ENCODE peak calls at places on chromosomes 5 and 9, in nine cellular contexts. O is tibial artery, K is Peyer's patch, G is fibroblast of pulmonary artery, W is fibroblast of mammary gland, U is lung, P is astrocyte of the spinal cord, L is kidney epithelial cell, I is A673. B is an unnamed sample.
A peak's percentile ranks its signal among the peaks of the same experiment; 100 is the strongest.

GRCh38 chr9:98231770-98232478 is 23.5 kb downstream of the TBC1D2 start:
- DNase-seq in K (no peak), P (peak; percentile 82), W (peak; percentile 91), O (no peak), I (peak; percentile 41), G (peak; percentile 90), U (no peak), L (no peak), B (peak; percentile 82)

GRCh38 chr5:32935292-32935691 is 224.2 kb downstream of the NPR3 start:
- DNase-seq in O (no peak), K (no peak), G (no peak), U (no peak), W (no peak), I (no peak), P (no peak), L (no peak), B (no peak)

GRCh38 chr9:114072181-114073140 is 5.6 kb downstream of the AMBP start:
- DNase-seq in P (peak; percentile 32), G (peak; percentile 37), I (peak; percentile 23), O (peak; percentile 91), U (peak; percentile 47), L (no peak), K (no peak), W (peak; percentile 37), B (peak; percentile 46)

GRCh38 chr5:162641142-162641813 is 573.7 kb downstream of the GABRG2 start:
- DNase-seq in O (no peak), U (no peak), I (no peak), K (no peak), P (no peak), L (no peak), W (no peak), G (no peak), B (no peak)

GRCh38 chr9:120625222-120625621 is 45.3 kb upstream of the CDK5RAP2 start:
- DNase-seq in K (no peak), O (no peak), G (peak; percentile 26), I (peak; percentile 84), W (peak; percentile 56), P (no peak), L (no peak), U (no peak), B (peak; percentile 12)

GRCh38 chr9:111405701-111406100 is 75.7 kb upstream of the OR2K2 start:
- DNase-seq in U (no peak), I (no peak), G (no peak), P (no peak), K (no peak), L (no peak), O (no peak), W (no peak), B (no peak)

GRCh38 chr5:128413356-128413755 is 124.7 kb downstream of the FBN2 start:
- DNase-seq in U (no peak), P (peak; percentile 46), O (no peak), L (no peak), K (no peak), G (peak; percentile 36), I (no peak), W (peak; percentile 52), B (no peak)

GRCh38 chr9:21516796-21517195 is 34.7 kb upstream of the IFNE start:
- DNase-seq in K (no peak), I (no peak), P (no peak), O (no peak), W (peak; percentile 57), U (no peak), G (no peak), L (no peak), B (no peak)

GRCh38 chr9:2243666-2244555 is 228.8 kb downstream of the SMARCA2 start:
- DNase-seq in K (no peak), G (peak; percentile 51), I (no peak), O (no peak), U (no peak), P (no peak), W (no peak), L (no peak), B (no peak)

GRCh38 chr5:90353254-90353653 is 56.3 kb downstream of the CETN3 start:
- DNase-seq in P (no peak), W (no peak), L (no peak), O (no peak), U (no peak), K (no peak), G (no peak), I (no peak), B (no peak)

GRCh38 chr5:13595978-13596377 is 348.5 kb downstream of the DNAH5 start:
- DNase-seq in K (no peak), W (no peak), P (no peak), O (no peak), G (no peak), I (no peak), L (no peak), U (no peak), B (no peak)

GRCh38 chr9:3916984-3917383 is 382.9 kb downstream of the GLIS3 start:
- DNase-seq in W (peak; percentile 73), I (peak; percentile 43), L (peak; percentile 63), G (peak; percentile 93), U (no peak), P (peak; percentile 67), K (no peak), O (no peak), B (peak; percentile 82)

GRCh38 chr9:19173598-19174125 is 46.4 kb upstream of the PLIN2 start:
- DNase-seq in K (no peak), P (no peak), W (no peak), U (no peak), I (no peak), L (no peak), O (no peak), G (no peak), B (no peak)

GRCh38 chr5:56818409-56819026 is 3.2 kb downstream of the MAP3K1 start:
- DNase-seq in O (no peak), I (peak; percentile 29), G (peak; percentile 61), U (no peak), W (peak; percentile 24), P (peak; percentile 49), K (no peak), L (no peak), B (no peak)
- H3K4me3 ChIP-seq in O (peak overlapping the region; percentile 14), I (peak overlapping the region; percentile 20), G (peak overlapping the region; percentile 43), U (no peak overlapping the region), W (no peak overlapping the region), P (no peak overlapping the region), K (peak overlapping the region; percentile 18), L (peak overlapping the region; percentile 33), B (no peak overlapping the region)

DNA sequence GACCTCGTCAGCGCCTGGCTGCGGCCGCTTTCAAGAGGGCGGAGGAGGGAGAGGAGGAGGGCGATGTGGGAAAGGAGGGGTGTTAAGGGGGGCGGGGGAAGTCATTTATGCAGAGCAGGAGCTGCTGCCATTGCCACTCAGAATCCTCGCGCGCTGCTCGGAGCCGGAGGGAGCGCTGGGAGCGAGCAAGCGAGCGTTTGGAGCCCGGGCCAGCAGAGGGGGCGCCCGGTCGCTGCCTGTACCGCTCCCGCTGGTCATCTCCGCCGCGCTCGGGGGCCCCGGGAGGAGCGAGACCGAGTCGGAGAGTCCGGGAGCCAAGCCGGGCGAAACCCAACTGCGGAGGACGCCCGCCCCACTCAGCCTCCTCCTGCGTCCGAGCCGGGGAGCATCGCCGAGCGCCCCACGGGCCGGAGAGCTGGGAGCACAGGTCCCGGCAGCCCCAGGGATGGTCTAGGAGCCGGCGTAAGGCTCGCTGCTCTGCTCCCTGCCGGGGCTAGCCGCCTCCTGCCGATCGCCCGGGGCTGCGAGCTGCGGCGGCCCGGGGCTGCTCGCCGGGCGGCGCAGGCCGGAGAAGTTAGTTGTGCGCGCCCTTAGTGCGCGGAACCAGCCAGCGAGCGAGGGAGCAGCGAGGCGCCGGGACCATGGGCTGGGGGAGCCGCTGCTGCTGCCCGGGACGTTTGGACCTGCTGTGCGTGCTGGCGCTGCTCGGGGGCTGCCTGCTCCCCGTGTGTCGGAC is at the start of gene PCSK5:
- DNase-seq in W (peak; percentile 89), I (peak; percentile 86), O (peak; percentile 96), L (peak; percentile 74), P (peak; percentile 98), K (peak; percentile 95), G (peak; percentile 96), U (peak; percentile 95), B (peak; percentile 87)
- TF ChIP-seq CTCF in W (no peak), I (no peak), O (peak; percentile 10), L (peak; percentile 23), P (peak; percentile 52), K (peak; percentile 48), G (peak; percentile 12), U (no peak), B (no peak)

DNA sequence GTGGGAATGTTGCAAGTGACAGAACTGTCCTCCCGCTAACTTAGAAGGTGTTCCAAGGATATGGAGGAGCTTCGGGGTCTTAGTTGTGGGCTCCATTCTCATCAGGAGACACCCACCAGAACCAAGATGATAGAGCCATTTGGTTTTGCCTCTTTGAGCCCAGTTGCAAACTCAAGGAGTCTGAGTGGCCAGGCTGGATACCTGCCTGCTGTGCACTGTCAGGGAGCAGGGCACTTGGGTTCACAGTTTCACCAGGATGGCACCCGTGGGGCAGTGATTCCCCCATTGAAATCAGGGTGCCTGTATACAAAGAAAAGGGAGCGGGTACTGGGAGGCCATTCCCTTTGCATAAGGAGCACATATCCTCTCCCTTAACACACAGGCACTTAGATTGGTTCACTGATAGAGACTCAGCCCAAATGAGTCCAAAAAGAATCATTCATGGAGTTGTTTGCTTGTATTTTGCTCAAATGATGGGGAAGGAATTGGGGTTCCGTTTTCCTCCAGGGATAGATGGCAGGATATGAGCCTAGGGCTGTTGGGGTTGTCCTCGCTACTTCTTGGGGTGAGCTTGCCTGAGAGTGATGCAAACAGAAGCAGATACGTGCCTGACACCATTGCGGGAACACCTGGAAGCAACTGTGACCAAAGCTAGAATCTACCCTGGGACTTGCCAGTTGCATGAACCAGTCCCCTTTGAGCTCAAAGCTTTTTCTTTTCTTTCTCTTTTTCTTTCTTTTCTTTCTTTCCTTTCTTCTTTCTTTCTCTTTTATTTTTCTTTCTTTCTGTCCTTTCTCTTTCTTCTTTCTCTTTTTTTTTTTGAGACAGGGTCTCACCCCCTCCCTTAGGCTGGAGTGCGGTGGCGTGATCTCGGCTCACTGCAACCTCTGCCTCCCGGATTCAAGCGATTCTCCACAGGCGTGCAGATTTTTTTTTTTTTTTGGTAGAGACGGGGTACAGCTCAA is 1.3 kb upstream of the PRR7 start:
- DNase-seq in G (no peak), U (no peak), L (no peak), K (no peak), I (no peak), P (no peak), W (no peak), O (no peak), B (no peak)
- H3K4me3 ChIP-seq in G (no peak overlapping the region), U (no peak overlapping the region), L (no peak overlapping the region), K (no peak overlapping the region), I (no peak overlapping the region), P (no peak overlapping the region), W (no peak overlapping the region), O (no peak overlapping the region), B (no peak overlapping the region)

GRCh38 chr9:93813687-93814560 is 141.2 kb downstream of the BARX1 start:
- DNase-seq in O (no peak), W (no peak), G (no peak), I (no peak), U (peak; percentile 26), L (no peak), K (no peak), P (no peak), B (no peak)

GRCh38 chr9:93813221-93813620 is 141.9 kb downstream of the BARX1 start:
- DNase-seq in U (no peak), W (no peak), O (no peak), P (no peak), G (no peak), L (no peak), I (no peak), K (no peak), B (no peak)

GRCh38 chr9:93815135-93815534 is 140.0 kb downstream of the BARX1 start:
- DNase-seq in W (no peak), P (no peak), U (no peak), I (no peak), K (no peak), G (no peak), O (no peak), L (no peak), B (no peak)

GRCh38 chr9:93815677-93816076 is 139.5 kb downstream of the BARX1 start:
- DNase-seq in L (no peak), O (no peak), W (no peak), G (no peak), U (no peak), P (no peak), I (no peak), K (no peak), B (no peak)

GRCh38 chr9:93814561-93814960 is 140.6 kb downstream of the BARX1 start:
- DNase-seq in O (no peak), P (no peak), I (peak; percentile 14), W (no peak), L (no peak), U (peak; percentile 25), G (no peak), K (no peak), B (no peak)
- TF ChIP-seq CTCF in O (no peak), P (no peak), I (peak; percentile 29), W (no peak), L (peak; percentile 8), U (no peak), G (no peak), K (no peak), B (no peak)

B was measured in AG10803.